ENCODE peak calls at places on chromosomes 7 and 10, in nine cellular contexts. K is stimulated activated naive CD8-positive, alpha-beta T cell treated with anti-CD3 and anti-CD28 coated beads, Interleukin-15, Interleukin-2, amounts not matched to agents 100 U/mL and 50 U/mL, for 24 hours; E is NCI-H1092; P is natural killer cell; L is COR-L47; U is choroid plexus epithelial cell; T is hippocampal formation; N is A549; Q is glutamatergic neuron. B is an unnamed sample.
A peak's percentile ranks its signal among the peaks of the same experiment; 100 is the strongest.

GRCh38 chr7:17677408-17677807 is 262.9 kb downstream of the SNX13 start:
- DNase-seq in K (no peak), E (no peak), P (no peak), L (no peak), U (peak; percentile 52), T (no peak), N (no peak), Q (no peak), B (no peak)

GRCh38 chr10:35043796-35044344 is 46.3 kb downstream of the CUL2 start:
- DNase-seq in K (no peak), E (no peak), P (no peak), L (no peak), U (peak; percentile 67), T (no peak), N (no peak), Q (no peak), B (no peak)

GRCh38 chr10:124129471-124129870 is 36.1 kb upstream of the CHST15 start:
- DNase-seq in K (no peak), E (no peak), P (no peak), L (no peak), U (no peak), T (no peak), N (no peak), Q (no peak), B (no peak)

GRCh38 chr7:15885678-15886077 is 199.2 kb upstream of the MEOX2 start:
- DNase-seq in K (no peak), E (no peak), P (no peak), L (no peak), U (peak; percentile 7), T (no peak), N (no peak), Q (no peak), B (no peak)

GRCh38 chr7:16739863-16740622 is 13.5 kb upstream of the TSPAN13 start:
- DNase-seq in K (no peak), E (no peak), P (no peak), L (no peak), U (peak; percentile 97), T (no peak), N (peak; percentile 80), Q (no peak), B (no peak)

GRCh38 chr7:39527296-39527695 is 38.9 kb upstream of the YAE1 start:
- DNase-seq in K (no peak), E (no peak), P (no peak), L (no peak), U (peak; percentile 35), T (no peak), N (no peak), Q (no peak), B (no peak)

GRCh38 chr10:125128397-125129075 is 31.8 kb downstream of the CTBP2 start:
- DNase-seq in K (no peak), E (no peak), P (no peak), L (no peak), U (peak; percentile 27), T (no peak), N (no peak), Q (no peak), B (no peak)

GRCh38 chr10:34739915-34740314 is 75.2 kb downstream of the PARD3 start:
- DNase-seq in K (no peak), E (peak; percentile 86), P (no peak), L (peak; percentile 49), U (peak; percentile 89), T (no peak), N (no peak), Q (peak; percentile 75), B (peak; percentile 17)

GRCh38 chr7:17674166-17674955 is 265.9 kb downstream of the SNX13 start:
- DNase-seq in K (no peak), E (no peak), P (no peak), L (no peak), U (no peak), T (no peak), N (no peak), Q (no peak), B (no peak)

GRCh38 chr10:10326119-10326518 is 691.6 kb upstream of the CELF2 start:
- DNase-seq in K (no peak), E (no peak), P (no peak), L (no peak), U (peak; percentile 18), T (no peak), N (no peak), Q (no peak), B (no peak)

GRCh38 chr7:51265066-51265907 is 51.3 kb downstream of the COBL start:
- DNase-seq in K (no peak), E (no peak), P (no peak), L (no peak), U (no peak), T (no peak), N (no peak), Q (no peak), B (no peak)

GRCh38 chr7:115240242-115240641 is 318.3 kb downstream of the MDFIC start:
- DNase-seq in K (no peak), E (no peak), P (no peak), L (no peak), U (no peak), T (no peak), N (no peak), Q (no peak), B (no peak)

GRCh38 chr7:145860809-145861208 is 255.8 kb upstream of the CNTNAP2 start:
- DNase-seq in K (no peak), E (no peak), P (no peak), L (no peak), U (no peak), T (no peak), N (no peak), Q (no peak), B (no peak)

GRCh38 chr10:71778071-71778470 is 4.8 kb upstream of the VSIR start:
- DNase-seq in K (no peak), E (no peak), P (no peak), L (no peak), U (no peak), T (no peak), N (no peak), Q (no peak), B (no peak)

GRCh38 chr10:43137701-43137970 is 609 bp upstream of the CSGALNACT2 start:
- DNase-seq in K (peak; percentile 70), E (peak; percentile 12), P (peak; percentile 48), L (peak; percentile 18), U (peak; percentile 50), T (peak; percentile 55), N (peak; percentile 32), Q (peak; percentile 84), B (peak; percentile 65)

GRCh38 chr7:103857435-103857834 is 132.0 kb downstream of the RELN start:
- DNase-seq in K (no peak), E (peak; percentile 71), P (no peak), L (peak; percentile 68), U (no peak), T (no peak), N (peak; percentile 2), Q (peak; percentile 59), B (no peak)

GRCh38 chr7:92503767-92504166 is 24.6 kb downstream of the PEX1 start:
- DNase-seq in K (no peak), E (no peak), P (no peak), L (no peak), U (no peak), T (no peak), N (no peak), Q (no peak), B (no peak)

GRCh38 chr10:63169063-63169462 is 35.9 kb downstream of the NRBF2 start:
- DNase-seq in K (no peak), E (no peak), P (no peak), L (no peak), U (no peak), T (no peak), N (no peak), Q (no peak), B (no peak)

GRCh38 chr10:93751832-93752231 is 5.9 kb upstream of the LGI1 start:
- DNase-seq in K (no peak), E (no peak), P (no peak), L (no peak), U (peak; percentile 58), T (peak; percentile 36), N (peak; percentile 45), Q (peak; percentile 49), B (no peak)

GRCh38 chr7:55133630-55134392 is 115.0 kb downstream of the EGFR start:
- DNase-seq in K (no peak), E (no peak), P (no peak), L (no peak), U (peak; percentile 98), T (no peak), N (peak; percentile 86), Q (no peak), B (no peak)

B was measured in C1 segment of cervical spinal cord.